ENCODE peak calls at places on chromosomes 4 and X, in four cellular contexts. O is activated CD8-positive, alpha-beta memory T cell treated with anti-CD3 and anti-CD28 coated beads, Interleukin-2, amount 50 U/mL, for 48 hours; N is HTR-8/SVneo; P is T-helper 1 cell. V is an unnamed sample.

GRCh38 chr4:41507292-41507933 is 30.5 kb upstream of the LIMCH1 start:
- DNase-seq in O (no peak), N (peak; percentile 51), P (no peak), V (no peak)

GRCh38 chr4:128286474-128287158 is 997 bp downstream of the PGRMC2 start:
- DNase-seq in O (no peak), N (peak; percentile 46), P (no peak), V (peak; percentile 65)

GRCh38 chr4:10031663-10032590 is 10.6 kb upstream of the SLC2A9 start:
- DNase-seq in O (no peak), N (no peak), P (no peak), V (no peak)

GRCh38 chr4:52376107-52376704 is 282.9 kb downstream of the USP46 start:
- DNase-seq in O (no peak), N (no peak), P (no peak), V (peak; percentile 65)

GRCh38 chrX:101362116-101362515 is 13.6 kb upstream of the TIMM8A start:
- DNase-seq in O (no peak), N (no peak), P (no peak), V (no peak)

GRCh38 chr4:163350672-163351071 is 7.0 kb downstream of the NPY5R start:
- DNase-seq in O (no peak), N (no peak), P (no peak), V (peak; percentile 21)

GRCh38 chrX:37825225-37825842 is 22.0 kb downstream of the DYNLT3 start:
- DNase-seq in O (no peak), N (no peak), P (peak; percentile 27), V (peak; percentile 37)

GRCh38 chr4:74758521-74758920 is 35.8 kb downstream of the BTC start:
- DNase-seq in O (no peak), N (no peak), P (no peak), V (no peak)

GRCh38 chr4:1870328-1870577 is 940 bp upstream of the NSD2 start:
- DNase-seq in O (peak; percentile 91), N (peak; percentile 66), P (peak; percentile 87), V (peak; percentile 87)

GRCh38 chr4:143241892-143242291 is 57.2 kb downstream of the USP38 start:
- DNase-seq in O (no peak), N (no peak), P (no peak), V (peak; percentile 14)

GRCh38 chr4:55183926-55184599 is 58.7 kb upstream of the KDR start:
- DNase-seq in O (no peak), N (peak; percentile 35), P (no peak), V (peak; percentile 95)

GRCh38 chrX:23773601-23774175 is 9.3 kb upstream of the SAT1 start:
- DNase-seq in O (no peak), N (no peak), P (peak; percentile 23), V (peak; percentile 20)

GRCh38 chrX:130637591-130637990 is 235.8 kb downstream of the RBMX2 start:
- DNase-seq in O (no peak), N (no peak), P (no peak), V (peak; percentile 40)

GRCh38 chr4:86895692-86896488 is 3.7 kb upstream of the C4orf36 start:
- DNase-seq in O (no peak), N (peak; percentile 45), P (no peak), V (peak; percentile 78)

GRCh38 chr4:182188622-182189021 is 54.6 kb upstream of the TENM3 start:
- DNase-seq in O (no peak), N (no peak), P (no peak), V (no peak)

GRCh38 chr4:145898926-145899531 is 39.6 kb downstream of the ZNF827 start:
- DNase-seq in O (no peak), N (no peak), P (no peak), V (no peak)

GRCh38 chrX:120768681-120769080 is 107.0 kb downstream of the CT47B1 start:
- DNase-seq in O (no peak), N (no peak), P (no peak), V (no peak)

GRCh38 chrX:110108381-110108796 is 105.5 kb downstream of the TMEM164 start:
- DNase-seq in O (no peak), N (no peak), P (no peak), V (peak; percentile 79)

GRCh38 chr4:134027931-134028330 is 173.7 kb downstream of the PABPC4L start:
- DNase-seq in O (no peak), N (no peak), P (no peak), V (peak; percentile 64)

GRCh38 chrX:123920065-123920785 is 41.3 kb upstream of the STAG2 start:
- DNase-seq in O (no peak), N (peak; percentile 20), P (no peak), V (peak; percentile 68)

GRCh38 chr4:14636563-14636962 is 365.7 kb upstream of the CPEB2 start:
- DNase-seq in O (no peak), N (no peak), P (no peak), V (no peak)

GRCh38 chr4:181858746-181859145 is 384.5 kb upstream of the TENM3 start:
- DNase-seq in O (no peak), N (no peak), P (no peak), V (no peak)

GRCh38 chr4:84159767-84160166 is 339.3 kb downstream of the NKX6-1 start:
- DNase-seq in O (no peak), N (no peak), P (no peak), V (no peak)